ENCODE peak calls at places on chromosomes 6 and 20, in eight cellular contexts. R, Y, P, H, B, I, G and J are unnamed samples.
A peak's percentile ranks its signal among the peaks of the same experiment; 100 is the strongest.

GRCh38 chr6:37699138-37699766 is 1.6 kb upstream of the MDGA1 start:
- DNase-seq in R (no peak), Y (no peak), P (no peak), H (no peak), B (no peak), I (no peak), G (no peak), J (no peak)

GRCh38 chr6:160347259-160348208 is 644 bp upstream of the SLC22A3 start:
- DNase-seq in R (no peak), Y (no peak), P (no peak), H (no peak), B (no peak), I (no peak), G (peak; percentile 9), J (no peak)

GRCh38 chr6:44531447-44532015 is 144.0 kb downstream of the CDC5L start:
- DNase-seq in R (no peak), Y (no peak), P (no peak), H (no peak), B (no peak), I (no peak), G (no peak), J (no peak)

GRCh38 chr6:39610229-39610628 is 115.0 kb downstream of the KIF6 start:
- DNase-seq in R (peak; percentile 59), Y (peak; percentile 53), P (no peak), H (no peak), B (peak; percentile 8), I (no peak), G (no peak), J (no peak)

GRCh38 chr6:43481591-43482242 is 4.3 kb downstream of the TJAP1 start:
- DNase-seq in R (no peak), Y (no peak), P (no peak), H (no peak), B (no peak), I (peak; percentile 88), G (no peak), J (no peak)

GRCh38 chr6:37365791-37366190 is 12.0 kb downstream of the RNF8 start:
- DNase-seq in R (no peak), Y (peak; percentile 17), P (peak; percentile 49), H (no peak), B (peak; percentile 19), I (peak; percentile 23), G (no peak), J (no peak)

GRCh38 chr6:151379933-151380847 is 11.2 kb downstream of the ZBTB2 start:
- DNase-seq in R (no peak), Y (no peak), P (no peak), H (no peak), B (no peak), I (no peak), G (no peak), J (peak; percentile 32)

GRCh38 chr20:63011798-63012197 is 5.0 kb upstream of the BHLHE23 start:
- DNase-seq in R (no peak), Y (no peak), P (no peak), H (no peak), B (no peak), I (peak; percentile 65), G (no peak), J (no peak)

GRCh38 chr20:5996765-5997164 is 46.3 kb downstream of the MCM8 start:
- DNase-seq in R (no peak), Y (no peak), P (no peak), H (no peak), B (no peak), I (peak; percentile 44), G (no peak), J (peak; percentile 44)

GRCh38 chr20:63708301-63709148 is 686 bp downstream of the ZGPAT start:
- DNase-seq in R (no peak), Y (no peak), P (peak; percentile 29), H (no peak), B (no peak), I (no peak), G (peak; percentile 26), J (no peak)

GRCh38 chr6:4970739-4971395 is 33.0 kb downstream of the RPP40 start:
- DNase-seq in R (no peak), Y (no peak), P (peak; percentile 7), H (no peak), B (no peak), I (no peak), G (no peak), J (no peak)

GRCh38 chr6:166515072-166515810 is 71.2 kb downstream of the RAMACL start:
- DNase-seq in R (peak; percentile 25), Y (peak; percentile 43), P (peak; percentile 96), H (peak; percentile 61), B (peak; percentile 74), I (peak; percentile 88), G (no peak), J (no peak)

GRCh38 chr6:26103141-26103769 is 16.0 kb downstream of the HFE start:
- DNase-seq in R (no peak), Y (no peak), P (peak; percentile 68), H (no peak), B (no peak), I (peak; percentile 75), G (no peak), J (no peak)

GRCh38 chr20:478010-478948 is 15.9 kb upstream of the TBC1D20 start:
- DNase-seq in R (no peak), Y (peak; percentile 61), P (peak; percentile 73), H (peak; percentile 67), B (no peak), I (no peak), G (no peak), J (no peak)

GRCh38 chr6:53647437-53648094 is 18.0 kb downstream of the KLHL31 start:
- DNase-seq in R (no peak), Y (no peak), P (peak; percentile 13), H (no peak), B (no peak), I (peak; percentile 44), G (no peak), J (no peak)

GRCh38 chr6:165519316-165519715 is 143.7 kb downstream of the PDE10A start:
- DNase-seq in R (no peak), Y (no peak), P (no peak), H (no peak), B (no peak), I (no peak), G (no peak), J (no peak)

GRCh38 chr20:50116368-50116999 is 3.5 kb upstream of the UBE2V1 start:
- DNase-seq in R (no peak), Y (no peak), P (no peak), H (no peak), B (no peak), I (no peak), G (no peak), J (no peak)

GRCh38 chr6:153591165-153591564 is 447.9 kb upstream of the OPRM1 start:
- DNase-seq in R (no peak), Y (no peak), P (no peak), H (no peak), B (no peak), I (no peak), G (no peak), J (peak; percentile 26)

GRCh38 chr6:3294921-3295871 is 36.4 kb downstream of the PSMG4 start:
- DNase-seq in R (no peak), Y (no peak), P (no peak), H (no peak), B (no peak), I (peak; percentile 20), G (no peak), J (no peak)

GRCh38 chr6:75155586-75155985 is 50.3 kb downstream of the COL12A1 start:
- DNase-seq in R (no peak), Y (no peak), P (no peak), H (no peak), B (no peak), I (no peak), G (no peak), J (no peak)

GRCh38 chr6:33248643-33248931 is 23.1 kb downstream of the VPS52 start:
- DNase-seq in R (no peak), Y (no peak), P (peak; percentile 70), H (no peak), B (no peak), I (peak; percentile 40), G (no peak), J (no peak)

GRCh38 chr6:24971067-24971466 is 35.3 kb upstream of the RIPOR2 start:
- DNase-seq in R (no peak), Y (no peak), P (no peak), H (no peak), B (no peak), I (no peak), G (no peak), J (no peak)

GRCh38 chr6:168359794-168360193 is 40.2 kb upstream of the DACT2 start:
- DNase-seq in R (no peak), Y (no peak), P (no peak), H (no peak), B (no peak), I (no peak), G (no peak), J (no peak)

GRCh38 chr6:90298459-90299053 is 1.9 kb upstream of the BACH2 start:
- DNase-seq in R (no peak), Y (no peak), P (no peak), H (no peak), B (no peak), I (no peak), G (no peak), J (no peak)

GRCh38 chr6:25652007-25652515 is at the start of gene SCGN:
- DNase-seq in R (no peak), Y (peak; percentile 41), P (peak; percentile 81), H (no peak), B (peak; percentile 20), I (peak; percentile 58), G (peak; percentile 85), J (peak; percentile 5)

GRCh38 chr6:111573892-111574800 is 31.5 kb downstream of the TRAF3IP2 start:
- DNase-seq in R (no peak), Y (peak; percentile 93), P (peak; percentile 93), H (peak; percentile 82), B (no peak), I (peak; percentile 32), G (no peak), J (no peak)

GRCh38 chr20:48205281-48205782 is 420.1 kb upstream of the SULF2 start:
- DNase-seq in R (no peak), Y (no peak), P (no peak), H (no peak), B (no peak), I (no peak), G (no peak), J (no peak)

GRCh38 chr6:170088349-170088951 is 202.4 kb downstream of the DLL1 start:
- DNase-seq in R (no peak), Y (no peak), P (no peak), H (no peak), B (no peak), I (no peak), G (no peak), J (peak; percentile 82)

GRCh38 chr6:19535351-19535750 is 301.8 kb upstream of the ID4 start:
- DNase-seq in R (no peak), Y (no peak), P (no peak), H (no peak), B (no peak), I (no peak), G (no peak), J (no peak)

GRCh38 chr6:6724319-6725119 is 136.0 kb downstream of the LY86 start:
- DNase-seq in R (no peak), Y (peak; percentile 64), P (peak; percentile 85), H (peak; percentile 45), B (peak; percentile 74), I (peak; percentile 73), G (peak; percentile 80), J (peak; percentile 36)